ENCODE peak calls at places on chromosomes 6 and 20, in ten cellular contexts. S, E, T, N, K, Y, I, B, G and A are unnamed samples.

GRCh38 chr6:159959165-159959975 is 9.5 kb upstream of the IGF2R start:
- DNase-seq in S (no peak), E (no peak), T (no peak), N (no peak), K (no peak), Y (no peak), I (no peak), B (no peak), G (no peak), A (no peak)

GRCh38 chr20:57008217-57008616 is 258.2 kb downstream of the BMP7 start:
- DNase-seq in S (no peak), E (no peak), T (no peak), N (no peak), K (no peak), Y (no peak), I (no peak), B (no peak), G (no peak), A (no peak)

GRCh38 chr6:43885399-43886066 is 115.5 kb downstream of the VEGFA start:
- DNase-seq in S (no peak), E (no peak), T (no peak), N (no peak), K (no peak), Y (no peak), I (no peak), B (no peak), G (no peak), A (no peak)

GRCh38 chr6:153781306-153781705 is 257.7 kb upstream of the OPRM1 start:
- DNase-seq in S (no peak), E (no peak), T (no peak), N (no peak), K (no peak), Y (no peak), I (no peak), B (no peak), G (no peak), A (no peak)

GRCh38 chr6:166640342-166641043 is 13.4 kb upstream of the RPS6KA2 start:
- DNase-seq in S (no peak), E (no peak), T (no peak), N (no peak), K (no peak), Y (no peak), I (peak; percentile 67), B (peak; percentile 57), G (peak; percentile 31), A (no peak)

GRCh38 chr6:161257778-161258457 is 15.9 kb downstream of the AGPAT4 start:
- DNase-seq in S (no peak), E (no peak), T (no peak), N (no peak), K (peak; percentile 98), Y (no peak), I (no peak), B (no peak), G (no peak), A (no peak)

GRCh38 chr20:25237610-25238318 is 10.1 kb upstream of the PYGB start:
- DNase-seq in S (no peak), E (no peak), T (peak; percentile 51), N (peak; percentile 40), K (peak; percentile 99), Y (peak; percentile 83), I (no peak), B (no peak), G (no peak), A (no peak)

GRCh38 chr6:144543006-144543871 is 258.1 kb downstream of the UTRN start:
- DNase-seq in S (no peak), E (no peak), T (no peak), N (no peak), K (no peak), Y (no peak), I (no peak), B (no peak), G (no peak), A (no peak)

GRCh38 chr20:3712279-3712873 is at the start of gene SIGLEC1:
- DNase-seq in S (no peak), E (no peak), T (peak; percentile 54), N (no peak), K (no peak), Y (no peak), I (peak; percentile 88), B (peak; percentile 66), G (peak; percentile 26), A (no peak)

GRCh38 chr6:49775043-49775442 is 12.0 kb downstream of the PGK2 start:
- DNase-seq in S (no peak), E (no peak), T (no peak), N (no peak), K (no peak), Y (no peak), I (no peak), B (no peak), G (no peak), A (no peak)

GRCh38 chr6:127869772-127870404 is 31.0 kb downstream of the THEMIS start:
- DNase-seq in S (no peak), E (no peak), T (no peak), N (no peak), K (no peak), Y (no peak), I (no peak), B (no peak), G (no peak), A (no peak)

GRCh38 chr20:19523191-19523590 is 234.9 kb upstream of the RIN2 start:
- DNase-seq in S (no peak), E (no peak), T (no peak), N (no peak), K (no peak), Y (no peak), I (no peak), B (no peak), G (no peak), A (no peak)

GRCh38 chr20:45933231-45934045 is 1.0 kb upstream of the PCIF1 start:
- DNase-seq in S (peak; percentile 62), E (peak; percentile 86), T (peak; percentile 79), N (peak; percentile 74), K (no peak), Y (peak; percentile 71), I (peak; percentile 77), B (peak; percentile 79), G (peak; percentile 75), A (peak; percentile 79)

GRCh38 chr6:28976677-28977076 is 28.4 kb downstream of the ZNF311 start:
- DNase-seq in S (no peak), E (no peak), T (no peak), N (no peak), K (no peak), Y (no peak), I (no peak), B (no peak), G (no peak), A (no peak)

GRCh38 chr6:63441266-63441956 is 121.6 kb upstream of the LGSN start:
- DNase-seq in S (no peak), E (peak; percentile 18), T (no peak), N (no peak), K (no peak), Y (no peak), I (no peak), B (no peak), G (no peak), A (no peak)

GRCh38 chr6:81752969-81753708 is 658 bp upstream of the TENT5A start:
- DNase-seq in S (peak; percentile 64), E (peak; percentile 64), T (peak; percentile 93), N (peak; percentile 95), K (no peak), Y (peak; percentile 74), I (peak; percentile 96), B (peak; percentile 96), G (peak; percentile 93), A (peak; percentile 83)

GRCh38 chr6:34491091-34491430 is 25.2 kb downstream of the PACSIN1 start:
- DNase-seq in S (no peak), E (no peak), T (no peak), N (peak; percentile 37), K (no peak), Y (no peak), I (no peak), B (no peak), G (no peak), A (no peak)

GRCh38 chr6:150881911-150882481 is 16.5 kb downstream of the MTHFD1L start:
- DNase-seq in S (no peak), E (no peak), T (no peak), N (peak; percentile 41), K (peak; percentile 86), Y (peak; percentile 87), I (no peak), B (peak; percentile 71), G (peak; percentile 13), A (no peak)

GRCh38 chr20:35151739-35152138 is 4.6 kb upstream of the EDEM2 start:
- DNase-seq in S (no peak), E (no peak), T (no peak), N (no peak), K (no peak), Y (no peak), I (no peak), B (no peak), G (no peak), A (no peak)

GRCh38 chr6:35297541-35298481 is at the start of gene DEF6:
- DNase-seq in S (peak; percentile 88), E (peak; percentile 90), T (peak; percentile 89), N (peak; percentile 79), K (peak; percentile 65), Y (peak; percentile 84), I (peak; percentile 92), B (peak; percentile 85), G (peak; percentile 92), A (peak; percentile 77)

GRCh38 chr6:157172088-157172768 is 151.1 kb downstream of the TMEM242 start:
- DNase-seq in S (no peak), E (no peak), T (no peak), N (no peak), K (no peak), Y (no peak), I (no peak), B (no peak), G (no peak), A (no peak)

GRCh38 chr6:15665237-15665636 is 2.4 kb upstream of the DTNBP1 start:
- DNase-seq in S (no peak), E (no peak), T (no peak), N (no peak), K (no peak), Y (no peak), I (no peak), B (no peak), G (no peak), A (no peak)
- TF ChIP-seq CTCF in S (no peak), E (no peak), T (no peak), N (no peak), K (no peak), Y (no peak), I (no peak), B (no peak), G (no peak), A (no peak)

GRCh38 chr6:88157106-88157505 is 9.0 kb downstream of the CNR1 start:
- DNase-seq in S (no peak), E (no peak), T (no peak), N (no peak), K (no peak), Y (no peak), I (no peak), B (no peak), G (no peak), A (no peak)
- TF ChIP-seq CTCF in S (no peak), E (no peak), T (no peak), N (no peak), K (no peak), Y (no peak), I (no peak), B (no peak), G (no peak), A (no peak)

GRCh38 chr6:163579880-163580295 is 165.4 kb downstream of the QKI start:
- DNase-seq in S (no peak), E (no peak), T (no peak), N (no peak), K (no peak), Y (no peak), I (no peak), B (no peak), G (peak; percentile 44), A (no peak)
- TF ChIP-seq CTCF in S (no peak), E (no peak), T (no peak), N (no peak), K (no peak), Y (no peak), I (no peak), B (peak; percentile 24), G (peak; percentile 9), A (no peak)

GRCh38 chr6:138692058-138692977 is 81.3 kb upstream of the CCDC28A start:
- DNase-seq in S (peak; percentile 26), E (peak; percentile 61), T (peak; percentile 76), N (peak; percentile 68), K (no peak), Y (peak; percentile 41), I (peak; percentile 81), B (peak; percentile 83), G (peak; percentile 83), A (peak; percentile 86)
- TF ChIP-seq CTCF in S (peak; percentile 65), E (peak; percentile 79), T (peak; percentile 83), N (peak; percentile 52), K (peak; percentile 67), Y (peak; percentile 60), I (peak; percentile 89), B (peak; percentile 86), G (peak; percentile 74), A (peak; percentile 96)